ENCODE peak calls at places on chromosome 13, in four cellular contexts. P is pancreas, M is neural progenitor cell, O is tibial nerve. J is an unnamed sample.

GRCh38 chr13:51585696-51586095 is 1.4 kb downstream of the WDFY2 start:
- DNase-seq in P (no peak), M (no peak), O (no peak), J (no peak)

GRCh38 chr13:22061371-22061805 is 390.5 kb downstream of the FGF9 start:
- DNase-seq in P (no peak), M (no peak), O (no peak), J (no peak)

GRCh38 chr13:38566526-38566925 is 120.4 kb upstream of the FREM2 start:
- DNase-seq in P (no peak), M (no peak), O (no peak), J (no peak)

GRCh38 chr13:114113961-114114360 is 18.5 kb downstream of the RASA3 start:
- DNase-seq in P (no peak), M (no peak), O (no peak), J (no peak)

GRCh38 chr13:72457151-72457550 is 270.3 kb downstream of the MZT1 start:
- DNase-seq in P (no peak), M (no peak), O (no peak), J (no peak)

GRCh38 chr13:33050161-33050560 is 33.9 kb downstream of the KL start:
- DNase-seq in P (no peak), M (no peak), O (no peak), J (no peak)

GRCh38 chr13:113842336-113843062 is 21.4 kb downstream of the GAS6 start:
- DNase-seq in P (no peak), M (no peak), O (no peak), J (no peak)

GRCh38 chr13:110387451-110388140 is 80.5 kb downstream of the COL4A2 start:
- DNase-seq in P (no peak), M (peak; percentile 48), O (no peak), J (no peak)

GRCh38 chr13:110593430-110594130 is 21.8 kb upstream of the NAXD start:
- DNase-seq in P (no peak), M (peak; percentile 65), O (peak; percentile 28), J (no peak)

DNA sequence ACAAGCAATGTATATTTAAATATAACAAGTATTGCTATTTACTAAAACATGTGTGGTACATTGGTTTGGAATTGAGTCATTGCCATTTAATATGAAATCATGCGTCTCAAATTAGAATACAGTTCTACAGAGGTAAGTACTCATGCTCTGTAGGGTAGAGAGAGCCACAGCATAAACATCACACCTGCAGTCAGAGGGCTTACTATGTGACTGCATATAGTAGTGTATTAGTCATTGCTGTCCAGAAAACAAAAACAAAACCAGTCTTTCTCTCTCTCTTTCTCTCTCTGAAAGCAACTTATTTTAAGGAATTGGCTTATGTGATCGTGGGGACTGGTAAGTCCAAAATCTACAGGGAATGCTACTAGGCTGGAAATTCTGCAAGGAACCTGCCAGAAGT is 370.3 kb downstream of the GPC5 start:
- DNase-seq in P (no peak), M (no peak), O (no peak), J (no peak)
- H3K4me1 ChIP-seq in P (no peaks in the 10 kb centered on the region), M (no peaks in the 10 kb centered on the region), O (no peaks in the 10 kb centered on the region), J (no peaks in the 10 kb centered on the region)

GRCh38 chr13:42574011-42574410 is at the start of gene TNFSF11:
- DNase-seq in P (no peak), M (peak; percentile 59), O (no peak), J (no peak)

GRCh38 chr13:42575938-42576337 is 2.0 kb downstream of the TNFSF11 start:
- DNase-seq in P (no peak), M (no peak), O (no peak), J (no peak)

GRCh38 chr13:42571895-42572294 is 2.1 kb upstream of the TNFSF11 start:
- DNase-seq in P (no peak), M (no peak), O (no peak), J (no peak)

GRCh38 chr13:42577538-42577937 is 3.6 kb downstream of the TNFSF11 start:
- DNase-seq in P (no peak), M (no peak), O (no peak), J (no peak)

GRCh38 chr13:42574435-42575311 is 721 bp downstream of the TNFSF11 start:
- DNase-seq in P (no peak), M (peak; percentile 18), O (no peak), J (no peak)
- H3K27me3 ChIP-seq in P (peaks cover 43% of the 10 kb centered on the region), M (peaks cover 42% of the 10 kb centered on the region), O (no peaks in the 10 kb centered on the region), J (peaks cover 67% of the 10 kb centered on the region)

GRCh38 chr13:80303225-80303811 is 37.6 kb downstream of the SPRY2 start:
- DNase-seq in P (no peak), M (no peak), O (no peak), J (no peak)
- H3K27ac ChIP-seq in P (no peak overlapping the region), M (no peak overlapping the region), O (no peak overlapping the region), J (no peak overlapping the region)

DNA sequence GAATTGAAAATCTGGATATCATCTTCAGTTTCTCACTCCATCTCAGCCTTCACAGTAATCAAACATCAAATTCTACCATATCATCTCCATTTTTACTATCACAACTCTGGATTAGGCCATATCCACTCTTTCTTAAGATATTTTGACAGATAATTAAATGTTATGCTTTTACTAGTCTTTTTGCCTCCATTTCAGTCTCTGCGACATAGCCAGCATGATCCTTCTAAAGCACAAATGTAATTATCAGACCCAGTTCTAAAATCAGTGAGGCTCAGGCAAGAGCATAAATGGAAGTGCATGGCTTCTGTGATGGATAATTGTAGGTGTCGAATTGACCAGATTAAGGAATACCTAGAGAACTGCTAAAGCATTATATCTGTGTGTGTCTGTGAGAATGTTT is 307.7 kb downstream of the PCDH20 start:
- DNase-seq in P (no peak), M (no peak), O (no peak), J (no peak)
- H3K4me1 ChIP-seq in P (no peaks in the 10 kb centered on the region), M (no peaks in the 10 kb centered on the region), O (no peaks in the 10 kb centered on the region), J (no peaks in the 10 kb centered on the region)

GRCh38 chr13:96091932-96092253 is 2.0 kb downstream of the HS6ST3 start:
- DNase-seq in P (no peak), M (no peak), O (no peak), J (no peak)

GRCh38 chr13:96089139-96089538 is 768 bp upstream of the HS6ST3 start:
- DNase-seq in P (no peak), M (no peak), O (no peak), J (no peak)

GRCh38 chr13:96090240-96091101 is 564 bp downstream of the HS6ST3 start:
- DNase-seq in P (peak; percentile 18), M (peak; percentile 66), O (no peak), J (peak; percentile 28)

GRCh38 chr13:96091164-96091931 is 1.4 kb downstream of the HS6ST3 start:
- DNase-seq in P (peak; percentile 32), M (peak; percentile 59), O (no peak), J (peak; percentile 33)

GRCh38 chr13:96089749-96090239 is at the start of gene HS6ST3:
- DNase-seq in P (peak; percentile 77), M (peak; percentile 75), O (no peak), J (peak; percentile 73)
- H3K27me3 ChIP-seq in P (no peaks in the 10 kb centered on the region), M (peaks cover 92% of the 10 kb centered on the region), O (no peaks in the 10 kb centered on the region), J (peaks cover 37% of the 10 kb centered on the region)

J was measured in stomach.